ENCODE peak calls at places on chromosomes 3 and 15, in six cellular contexts. One of them, this sample, is unnamed.
A peak's percentile ranks its signal among the peaks of the same experiment; 100 is the strongest.

GRCh38 chr3:33360136-33360825 is 79.9 kb downstream of the UBP1 start:
- DNase-seq in left lobe of liver: no peak
- DNase-seq in caudate nucleus: no peak
- DNase-seq in NCI-H2171 treated with DMSO at 0.1 percent for 48 hours: no peak
- DNase-seq in heart right ventricle: no peak
- DNase-seq in pons: no peak
- DNase-seq in this sample: no peak

GRCh38 chr3:45123030-45123429 is 23.1 kb downstream of the CDCP1 start:
- DNase-seq in left lobe of liver: no peak
- DNase-seq in caudate nucleus: no peak
- DNase-seq in NCI-H2171 treated with DMSO at 0.1 percent for 48 hours: no peak
- DNase-seq in heart right ventricle: no peak
- DNase-seq in pons: no peak
- DNase-seq in this sample: no peak

GRCh38 chr15:88476635-88477038 is 9.1 kb downstream of the MRPS11 start:
- DNase-seq in left lobe of liver: peak; percentile 79
- DNase-seq in caudate nucleus: peak; percentile 14
- DNase-seq in NCI-H2171 treated with DMSO at 0.1 percent for 48 hours: peak; percentile 91
- DNase-seq in heart right ventricle: no peak
- DNase-seq in pons: peak; percentile 72
- DNase-seq in this sample: no peak

GRCh38 chr3:159482241-159483031 is 506.2 kb upstream of the IL12A start:
- DNase-seq in left lobe of liver: no peak
- DNase-seq in caudate nucleus: no peak
- DNase-seq in NCI-H2171 treated with DMSO at 0.1 percent for 48 hours: no peak
- DNase-seq in heart right ventricle: no peak
- DNase-seq in pons: no peak
- DNase-seq in this sample: no peak

GRCh38 chr3:43736558-43736995 is 45.8 kb downstream of the ABHD5 start:
- DNase-seq in left lobe of liver: no peak
- DNase-seq in caudate nucleus: no peak
- DNase-seq in NCI-H2171 treated with DMSO at 0.1 percent for 48 hours: no peak
- DNase-seq in heart right ventricle: no peak
- DNase-seq in pons: no peak
- DNase-seq in this sample: no peak

GRCh38 chr15:31214158-31214863 is 112.3 kb upstream of the KLF13 start:
- DNase-seq in left lobe of liver: no peak
- DNase-seq in caudate nucleus: no peak
- DNase-seq in NCI-H2171 treated with DMSO at 0.1 percent for 48 hours: no peak
- DNase-seq in heart right ventricle: no peak
- DNase-seq in pons: no peak
- DNase-seq in this sample: no peak

GRCh38 chr3:40691598-40691905 is 166.8 kb downstream of the ZNF621 start:
- DNase-seq in left lobe of liver: no peak
- DNase-seq in caudate nucleus: no peak
- DNase-seq in NCI-H2171 treated with DMSO at 0.1 percent for 48 hours: no peak
- DNase-seq in heart right ventricle: no peak
- DNase-seq in pons: peak; percentile 55
- DNase-seq in this sample: no peak

GRCh38 chr3:194296448-194296831 is 54.7 kb downstream of the CPN2 start:
- DNase-seq in left lobe of liver: no peak
- DNase-seq in caudate nucleus: no peak
- DNase-seq in NCI-H2171 treated with DMSO at 0.1 percent for 48 hours: no peak
- DNase-seq in heart right ventricle: no peak
- DNase-seq in pons: no peak
- DNase-seq in this sample: no peak

GRCh38 chr3:112738366-112738765 is 97.4 kb upstream of the CCDC80 start:
- DNase-seq in left lobe of liver: no peak
- DNase-seq in caudate nucleus: no peak
- DNase-seq in NCI-H2171 treated with DMSO at 0.1 percent for 48 hours: no peak
- DNase-seq in heart right ventricle: no peak
- DNase-seq in pons: no peak
- DNase-seq in this sample: no peak

GRCh38 chr3:66836363-66837152 is 161.5 kb upstream of the KBTBD8 start:
- DNase-seq in left lobe of liver: no peak
- DNase-seq in caudate nucleus: no peak
- DNase-seq in NCI-H2171 treated with DMSO at 0.1 percent for 48 hours: peak; percentile 3
- DNase-seq in heart right ventricle: no peak
- DNase-seq in pons: peak; percentile 82
- DNase-seq in this sample: no peak

GRCh38 chr3:69294014-69294771 is 91.7 kb downstream of the FRMD4B start:
- DNase-seq in left lobe of liver: no peak
- DNase-seq in caudate nucleus: no peak
- DNase-seq in NCI-H2171 treated with DMSO at 0.1 percent for 48 hours: peak; percentile 75
- DNase-seq in heart right ventricle: no peak
- DNase-seq in pons: no peak
- DNase-seq in this sample: no peak

This sample was measured in posterior cingulate gyrus.